ENCODE peak calls at places on chromosome 5, in six cellular contexts. G, M, R, S, T and C are unnamed samples.

GRCh38 chr5:41707853-41708603 is 162.2 kb downstream of the OXCT1 start:
- DNase-seq in M (no peak), S (peak), R (no peak), G (no peak), T (peak), C (peak)

GRCh38 chr5:67817652-67818051 is 397.9 kb upstream of the PIK3R1 start:
- DNase-seq in T (no peak), S (no peak), M (no peak), G (no peak), R (no peak), C (no peak)

GRCh38 chr5:160353379-160353778 is 17.0 kb downstream of the C1QTNF2 start:
- DNase-seq in T (no peak), S (no peak), G (no peak), M (no peak), R (no peak), C (no peak)

GRCh38 chr5:6632324-6632930 is 417 bp downstream of the NSUN2 start:
- DNase-seq in S (no peak), R (no peak), T (no peak), M (no peak), G (no peak), C (peak)

GRCh38 chr5:17020586-17021362 is 84.7 kb upstream of the MYO10 start:
- DNase-seq in S (no peak), M (no peak), G (no peak), T (no peak), R (no peak), C (no peak)

GRCh38 chr5:175712681-175713085 is 54.8 kb downstream of the HRH2 start:
- DNase-seq in T (no peak), M (no peak), R (no peak), G (no peak), S (no peak), C (peak)

GRCh38 chr5:98292496-98292895 is 481.0 kb upstream of the RGMB start:
- DNase-seq in M (no peak), T (no peak), G (no peak), S (no peak), R (no peak), C (no peak)

GRCh38 chr5:77645995-77646639 is 7.6 kb upstream of the OTP start:
- DNase-seq in M (no peak), S (no peak), G (no peak), T (no peak), R (no peak), C (no peak)

GRCh38 chr5:80656425-80656824 is 1.6 kb upstream of the DHFR start:
- DNase-seq in S (no peak), G (no peak), M (no peak), R (no peak), T (no peak), C (no peak)
- TF ChIP-seq CTCF in S (peak), G (peak), M (no peak), R (no peak), T (no peak), C (no peak)

GRCh38 chr5:176901260-176902101 is 2.3 kb upstream of the HK3 start:
- DNase-seq in S (no peak), G (no peak), R (no peak), M (no peak), T (no peak), C (no peak)

GRCh38 chr5:176900783-176901204 is 1.6 kb upstream of the HK3 start:
- DNase-seq in T (no peak), G (no peak), S (no peak), M (no peak), R (no peak), C (no peak)

GRCh38 chr5:176899296-176899891 is at the start of gene HK3:
- DNase-seq in R (no peak), T (no peak), M (no peak), S (no peak), G (no peak), C (no peak)

GRCh38 chr5:176902102-176902814 is 3.1 kb upstream of the HK3 start:
- DNase-seq in R (no peak), S (no peak), T (no peak), G (no peak), M (no peak), C (no peak)

GRCh38 chr5:176899946-176900782 is 1.0 kb upstream of the HK3 start:
- DNase-seq in T (no peak), G (no peak), R (no peak), S (no peak), M (no peak), C (peak)
- TF ChIP-seq CTCF in T (no peak), G (no peak), R (no peak), S (no peak), M (no peak), C (no peak)

DNA sequence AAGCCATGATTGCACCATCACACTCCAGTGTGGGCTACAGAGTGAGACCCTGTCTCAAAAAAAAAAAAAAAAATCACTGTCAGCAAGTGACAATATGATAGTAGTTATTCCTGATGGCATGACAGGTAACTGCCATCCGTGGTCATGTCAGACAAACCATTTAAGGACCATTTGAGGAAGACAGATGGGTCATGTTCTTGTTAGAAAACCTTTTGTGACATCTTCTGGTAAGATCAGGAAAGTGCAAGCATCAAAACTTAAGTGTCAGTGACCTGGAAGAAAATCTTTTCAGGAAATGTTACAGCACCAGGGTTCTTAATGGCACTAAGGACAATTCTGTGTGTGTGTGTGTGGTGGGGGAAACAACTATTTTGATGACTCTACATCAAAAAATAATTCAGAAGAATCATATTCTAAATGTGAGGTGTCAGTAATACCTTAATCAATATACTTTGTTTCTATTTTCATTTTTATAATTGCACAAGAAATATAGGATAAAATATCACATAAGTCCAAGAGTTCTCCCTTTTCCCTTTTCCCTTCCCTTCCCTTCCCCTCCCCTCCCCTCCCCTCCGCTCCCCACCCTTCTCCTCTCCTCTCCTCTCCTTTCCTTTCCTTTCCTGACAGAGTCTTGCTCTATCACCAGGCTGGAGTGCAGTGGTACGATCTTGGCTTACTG is 17.8 kb downstream of the SLC38A9 start:
- DNase-seq in R (no peak), S (peak), G (no peak), M (no peak), T (peak), C (no peak)
- TF ChIP-seq CTCF in R (peak), S (peak), G (peak), M (no peak), T (peak), C (peak)

DNA sequence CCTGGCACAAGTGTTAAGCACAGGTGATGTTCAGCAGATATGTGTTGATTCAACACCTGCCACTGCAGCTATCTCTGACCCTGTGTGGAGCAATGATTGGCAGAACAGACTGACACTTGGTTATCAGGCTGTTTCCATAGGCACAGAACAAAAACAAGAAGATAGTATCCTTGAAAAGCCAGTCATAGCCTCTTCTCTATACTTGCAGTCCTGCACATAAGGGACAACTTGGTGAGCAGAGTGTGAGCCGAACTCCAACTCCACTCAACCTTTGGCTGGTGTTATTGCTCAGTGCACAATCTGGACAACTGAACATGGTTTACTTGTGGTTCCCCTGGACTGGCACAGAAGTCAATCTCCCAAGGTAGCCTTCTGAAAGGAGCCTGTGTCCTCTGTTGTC is 99.2 kb downstream of the ADAMTS12 start:
- DNase-seq in S (no peak), T (no peak), M (no peak), G (no peak), R (no peak), C (no peak)
- TF ChIP-seq CTCF in S (no peak), T (no peak), M (no peak), G (no peak), R (no peak), C (no peak)

DNA sequence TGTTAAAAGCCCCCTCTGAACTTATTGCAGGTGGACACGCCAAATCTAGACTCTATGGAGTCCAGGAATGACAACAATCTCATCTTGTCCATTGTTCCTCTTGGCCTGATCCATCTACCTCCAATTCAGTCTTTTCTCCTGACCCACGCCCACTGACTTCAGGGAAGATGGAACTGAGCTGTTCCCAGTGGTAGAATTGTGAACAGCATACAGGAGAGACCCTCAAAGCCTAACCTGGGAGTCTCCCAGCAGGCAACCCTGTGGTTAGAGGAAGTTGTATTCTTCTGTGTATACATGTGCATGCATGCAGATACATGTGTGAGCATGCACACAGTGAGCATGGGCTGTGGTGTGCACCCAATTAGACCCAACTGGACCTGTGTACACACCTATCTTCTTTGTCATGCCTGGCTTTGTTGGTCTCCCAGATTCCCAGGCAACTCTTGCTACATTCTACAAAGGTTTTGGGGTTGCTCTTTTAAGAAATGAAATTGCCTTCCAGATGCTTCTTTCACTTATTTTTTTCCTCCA is 286.0 kb downstream of the ZSWIM6 start:
- DNase-seq in T (no peak), S (no peak), R (no peak), G (no peak), M (no peak), C (no peak)
- TF ChIP-seq CTCF in T (no peak), S (no peak), R (no peak), G (peak), M (no peak), C (no peak)

GRCh38 chr5:155700333-155700732 is 626.6 kb upstream of the SGCD start:
- DNase-seq in T (no peak), G (no peak), R (no peak), M (no peak), S (peak), C (peak)
- TF ChIP-seq CTCF in T (no peak), G (no peak), R (no peak), M (no peak), S (peak), C (peak)

GRCh38 chr5:165616550-165617430 is 2111.4 kb downstream of the MAT2B start:
- DNase-seq in M (no peak), G (no peak), S (peak), R (no peak), T (no peak), C (no peak)
- TF ChIP-seq CTCF in M (no peak), G (no peak), S (peak), R (no peak), T (no peak), C (peak)

GRCh38 chr5:58847041-58847440 is 264.2 kb downstream of the RAB3C start:
- DNase-seq in S (no peak), T (no peak), M (no peak), R (no peak), G (no peak), C (no peak)

GRCh38 chr5:58849151-58849550 is 266.3 kb downstream of the RAB3C start:
- DNase-seq in S (no peak), G (no peak), R (no peak), M (no peak), T (no peak), C (no peak)

GRCh38 chr5:58854396-58854795 is 271.5 kb downstream of the RAB3C start:
- DNase-seq in S (no peak), R (no peak), T (no peak), M (no peak), G (no peak), C (no peak)

GRCh38 chr5:58851571-58851970 is 268.7 kb downstream of the RAB3C start:
- DNase-seq in M (no peak), S (no peak), G (no peak), R (no peak), T (no peak), C (no peak)

GRCh38 chr5:58849995-58850667 is 267.3 kb downstream of the RAB3C start:
- DNase-seq in G (peak), M (no peak), S (peak), R (peak), T (peak), C (no peak)
- TF ChIP-seq CTCF in G (peak), M (peak), S (peak), R (peak), T (peak), C (peak)

GRCh38 chr5:57695179-57695578 is 212.6 kb upstream of the ACTBL2 start:
- DNase-seq in T (no peak), G (no peak), S (no peak), M (no peak), R (no peak), C (no peak)
- TF ChIP-seq CTCF in T (no peak), G (no peak), S (no peak), M (no peak), R (no peak), C (no peak)